ENCODE peak calls at places on chromosomes 6 and 20, in six cellular contexts. One of them, this sample, is unnamed.

GRCh38 chr6:87669051-87669450 is 33.0 kb downstream of the AKIRIN2 start:
- DNase-seq in HCT116: no peak
- DNase-seq in HepG2: no peak
- DNase-seq in transverse colon: no peak
- DNase-seq in A549: no peak
- DNase-seq in uterus: no peak
- DNase-seq in this sample: no peak

GRCh38 chr6:26536571-26537159 is 1.5 kb upstream of the HMGN4 start:
- DNase-seq in HCT116: no peak
- DNase-seq in HepG2: peak; percentile 35
- DNase-seq in transverse colon: peak; percentile 52
- DNase-seq in A549: peak; percentile 50
- DNase-seq in uterus: peak; percentile 72
- DNase-seq in this sample: no peak

GRCh38 chr20:63021356-63022321 is 14.9 kb upstream of the BHLHE23 start:
- DNase-seq in HCT116: no peak
- DNase-seq in HepG2: no peak
- DNase-seq in transverse colon: no peak
- DNase-seq in A549: no peak
- DNase-seq in uterus: no peak
- DNase-seq in this sample: no peak

GRCh38 chr6:148407372-148407771 is 64.7 kb downstream of the SASH1 start:
- DNase-seq in HCT116: no peak
- DNase-seq in HepG2: no peak
- DNase-seq in transverse colon: no peak
- DNase-seq in A549: peak; percentile 30
- DNase-seq in uterus: no peak
- DNase-seq in this sample: peak; percentile 34

GRCh38 chr6:168413018-168413720 is 27.8 kb upstream of the SMOC2 start:
- DNase-seq in HCT116: no peak
- DNase-seq in HepG2: no peak
- DNase-seq in transverse colon: no peak
- DNase-seq in A549: no peak
- DNase-seq in uterus: no peak
- DNase-seq in this sample: no peak

GRCh38 chr20:32509639-32510066 is 75.5 kb downstream of the NOL4L start:
- DNase-seq in HCT116: no peak
- DNase-seq in HepG2: peak; percentile 91
- DNase-seq in transverse colon: peak; percentile 47
- DNase-seq in A549: peak; percentile 23
- DNase-seq in uterus: no peak
- DNase-seq in this sample: no peak

GRCh38 chr20:58361549-58361948 is 27.5 kb upstream of the VAPB start:
- DNase-seq in HCT116: no peak
- DNase-seq in HepG2: no peak
- DNase-seq in transverse colon: no peak
- DNase-seq in A549: no peak
- DNase-seq in uterus: no peak
- DNase-seq in this sample: no peak

GRCh38 chr20:14009206-14009605 is 13.9 kb downstream of the MACROD2 start:
- DNase-seq in HCT116: no peak
- DNase-seq in HepG2: no peak
- DNase-seq in transverse colon: no peak
- DNase-seq in A549: no peak
- DNase-seq in uterus: no peak
- DNase-seq in this sample: no peak

GRCh38 chr6:27726620-27727023 is 185.6 kb downstream of the OR2B2 start:
- DNase-seq in HCT116: peak; percentile 44
- DNase-seq in HepG2: peak; percentile 38
- DNase-seq in transverse colon: no peak
- DNase-seq in A549: peak; percentile 71
- DNase-seq in uterus: no peak
- DNase-seq in this sample: no peak

GRCh38 chr6:36141961-36142360 is 11.6 kb downstream of the MAPK13 start:
- DNase-seq in HCT116: no peak
- DNase-seq in HepG2: no peak
- DNase-seq in transverse colon: no peak
- DNase-seq in A549: no peak
- DNase-seq in uterus: no peak
- DNase-seq in this sample: no peak

GRCh38 chr6:29502181-29502580 is 14.4 kb upstream of the MAS1L start:
- DNase-seq in HCT116: no peak
- DNase-seq in HepG2: no peak
- DNase-seq in transverse colon: no peak
- DNase-seq in A549: no peak
- DNase-seq in uterus: no peak
- DNase-seq in this sample: no peak

GRCh38 chr6:18405477-18406293 is 18.5 kb downstream of the RNF144B start:
- DNase-seq in HCT116: no peak
- DNase-seq in HepG2: no peak
- DNase-seq in transverse colon: no peak
- DNase-seq in A549: peak; percentile 60
- DNase-seq in uterus: no peak
- DNase-seq in this sample: no peak

GRCh38 chr20:52496191-52496590 is 304.6 kb upstream of the ZFP64 start:
- DNase-seq in HCT116: no peak
- DNase-seq in HepG2: no peak
- DNase-seq in transverse colon: no peak
- DNase-seq in A549: no peak
- DNase-seq in uterus: no peak
- DNase-seq in this sample: no peak

GRCh38 chr6:1348675-1349074 is 36.8 kb downstream of the FOXQ1 start:
- DNase-seq in HCT116: no peak
- DNase-seq in HepG2: no peak
- DNase-seq in transverse colon: peak; percentile 16
- DNase-seq in A549: no peak
- DNase-seq in uterus: no peak
- DNase-seq in this sample: peak; percentile 27

GRCh38 chr6:22106445-22106844 is 190.4 kb downstream of the PRL start:
- DNase-seq in HCT116: no peak
- DNase-seq in HepG2: no peak
- DNase-seq in transverse colon: no peak
- DNase-seq in A549: no peak
- DNase-seq in uterus: no peak
- DNase-seq in this sample: no peak

GRCh38 chr6:157217198-157217893 is 106.0 kb downstream of the TMEM242 start:
- DNase-seq in HCT116: no peak
- DNase-seq in HepG2: no peak
- DNase-seq in transverse colon: no peak
- DNase-seq in A549: no peak
- DNase-seq in uterus: peak; percentile 12
- DNase-seq in this sample: no peak

GRCh38 chr6:111208928-111209327 is 121.6 kb downstream of the SLC16A10 start:
- DNase-seq in HCT116: no peak
- DNase-seq in HepG2: peak; percentile 25
- DNase-seq in transverse colon: no peak
- DNase-seq in A549: no peak
- DNase-seq in uterus: no peak
- DNase-seq in this sample: no peak

GRCh38 chr6:89079611-89080213 is 839 bp upstream of the PNRC1 start:
- DNase-seq in HCT116: no peak
- DNase-seq in HepG2: no peak
- DNase-seq in transverse colon: peak; percentile 64
- DNase-seq in A549: no peak
- DNase-seq in uterus: peak; percentile 61
- DNase-seq in this sample: no peak

GRCh38 chr20:52914870-52915269 is 57.3 kb upstream of the TSHZ2 start:
- DNase-seq in HCT116: no peak
- DNase-seq in HepG2: no peak
- DNase-seq in transverse colon: no peak
- DNase-seq in A549: no peak
- DNase-seq in uterus: no peak
- DNase-seq in this sample: no peak

GRCh38 chr20:62287759-62288534 is 14.8 kb upstream of the ADRM1 start:
- DNase-seq in HCT116: no peak
- DNase-seq in HepG2: no peak
- DNase-seq in transverse colon: no peak
- DNase-seq in A549: no peak
- DNase-seq in uterus: no peak
- DNase-seq in this sample: no peak

GRCh38 chr6:25872804-25873203 is 1.2 kb downstream of the SLC17A3 start:
- DNase-seq in HCT116: no peak
- DNase-seq in HepG2: no peak
- DNase-seq in transverse colon: no peak
- DNase-seq in A549: no peak
- DNase-seq in uterus: no peak
- DNase-seq in this sample: no peak

GRCh38 chr20:4018015-4018748 is 2.8 kb upstream of the RNF24 start:
- DNase-seq in HCT116: no peak
- DNase-seq in HepG2: no peak
- DNase-seq in transverse colon: no peak
- DNase-seq in A549: no peak
- DNase-seq in uterus: no peak
- DNase-seq in this sample: no peak

GRCh38 chr20:36929290-36929689 is 22.2 kb downstream of the SAMHD1 start:
- DNase-seq in HCT116: no peak
- DNase-seq in HepG2: no peak
- DNase-seq in transverse colon: no peak
- DNase-seq in A549: no peak
- DNase-seq in uterus: no peak
- DNase-seq in this sample: no peak

GRCh38 chr20:41222703-41223102 is 85.4 kb downstream of the PLCG1 start:
- DNase-seq in HCT116: no peak
- DNase-seq in HepG2: no peak
- DNase-seq in transverse colon: no peak
- DNase-seq in A549: no peak
- DNase-seq in uterus: no peak
- DNase-seq in this sample: no peak

GRCh38 chr20:46990017-46990810 is 95.6 kb downstream of the EYA2 start:
- DNase-seq in HCT116: no peak
- DNase-seq in HepG2: no peak
- DNase-seq in transverse colon: peak; percentile 14
- DNase-seq in A549: no peak
- DNase-seq in uterus: no peak
- DNase-seq in this sample: peak; percentile 39

GRCh38 chr6:167235421-167236238 is 55.5 kb upstream of the UNC93A start:
- DNase-seq in HCT116: no peak
- DNase-seq in HepG2: no peak
- DNase-seq in transverse colon: no peak
- DNase-seq in A549: no peak
- DNase-seq in uterus: no peak
- DNase-seq in this sample: no peak

GRCh38 chr6:164928366-164929154 is 380.8 kb downstream of the C6orf118 start:
- DNase-seq in HCT116: no peak
- DNase-seq in HepG2: no peak
- DNase-seq in transverse colon: no peak
- DNase-seq in A549: no peak
- DNase-seq in uterus: no peak
- DNase-seq in this sample: no peak

DNA sequence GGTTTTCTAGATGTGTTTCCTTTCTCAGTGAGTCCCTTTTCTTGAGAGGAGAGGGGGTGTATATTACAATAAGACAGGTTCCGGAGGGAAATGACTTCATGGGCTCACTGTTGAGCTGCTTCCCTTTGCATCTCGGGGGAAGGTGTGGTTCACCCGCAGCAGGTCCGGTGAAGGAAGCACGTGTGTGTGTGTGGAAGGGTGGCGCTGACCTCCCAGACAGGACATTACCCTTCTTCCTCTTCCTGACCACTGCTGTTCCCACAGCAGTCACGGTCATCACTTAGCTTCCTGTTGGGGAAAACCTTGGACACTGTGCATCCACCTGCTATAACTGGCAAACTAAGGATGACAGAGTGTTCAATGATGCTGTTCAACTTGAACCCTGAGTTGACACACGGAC is 83.6 kb downstream of the PLEKHG1 start:
- DNase-seq in HCT116: no peak
- DNase-seq in HepG2: no peak
- DNase-seq in transverse colon: no peak
- DNase-seq in A549: no peak
- DNase-seq in uterus: peak; percentile 74
- DNase-seq in this sample: no peak
- H3K27ac ChIP-seq in HCT116: no peak overlapping the region
- H3K27ac ChIP-seq in HepG2: no peak overlapping the region
- H3K27ac ChIP-seq in transverse colon: peak overlapping the region; percentile 11
- H3K27ac ChIP-seq in A549: no peak overlapping the region
- H3K27ac ChIP-seq in uterus: peak overlapping the region; percentile 70
- H3K27ac ChIP-seq in this sample: peak overlapping the region; percentile 76

GRCh38 chr6:48472121-48472520 is 361.1 kb upstream of the PTCHD4 start:
- DNase-seq in HCT116: no peak
- DNase-seq in HepG2: no peak
- DNase-seq in transverse colon: no peak
- DNase-seq in A549: no peak
- DNase-seq in uterus: no peak
- DNase-seq in this sample: no peak

GRCh38 chr6:48474764-48475674 is 364.0 kb upstream of the PTCHD4 start:
- DNase-seq in HCT116: no peak
- DNase-seq in HepG2: no peak
- DNase-seq in transverse colon: no peak
- DNase-seq in A549: no peak
- DNase-seq in uterus: no peak
- DNase-seq in this sample: no peak

GRCh38 chr6:48472535-48472934 is 361.5 kb upstream of the PTCHD4 start:
- DNase-seq in HCT116: no peak
- DNase-seq in HepG2: no peak
- DNase-seq in transverse colon: no peak
- DNase-seq in A549: no peak
- DNase-seq in uterus: no peak
- DNase-seq in this sample: no peak

GRCh38 chr6:48474136-48474535 is 363.1 kb upstream of the PTCHD4 start:
- DNase-seq in HCT116: no peak
- DNase-seq in HepG2: no peak
- DNase-seq in transverse colon: no peak
- DNase-seq in A549: no peak
- DNase-seq in uterus: no peak
- DNase-seq in this sample: no peak

DNA sequence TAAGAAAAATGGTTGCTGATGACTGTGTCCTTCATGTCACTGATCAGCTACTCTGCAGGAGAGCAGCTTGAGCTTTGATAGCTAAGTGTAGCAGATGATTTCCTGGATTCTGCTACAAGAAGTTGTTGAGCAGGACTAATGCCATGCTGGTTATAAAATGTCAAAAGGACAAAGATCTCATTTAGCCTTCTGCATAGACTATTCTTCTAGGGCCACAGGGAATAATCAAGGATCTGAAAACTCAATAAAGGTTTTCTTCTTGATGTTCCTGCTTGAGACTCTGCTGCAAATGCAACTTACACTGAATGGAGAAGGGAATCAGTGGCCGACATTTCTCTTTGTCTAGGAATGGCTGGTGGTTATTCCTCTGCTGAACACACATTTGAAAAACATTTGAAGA is 360.3 kb upstream of the PTCHD4 start:
- DNase-seq in HCT116: no peak
- DNase-seq in HepG2: no peak
- DNase-seq in transverse colon: no peak
- DNase-seq in A549: no peak
- DNase-seq in uterus: no peak
- DNase-seq in this sample: no peak
- TF ChIP-seq POLR2A in HCT116: no peak
- TF ChIP-seq POLR2A in HepG2: no peak
- TF ChIP-seq POLR2A in transverse colon: no peak
- TF ChIP-seq POLR2A in A549: no peak
- TF ChIP-seq POLR2A in uterus: no peak
- TF ChIP-seq POLR2A in this sample: no peak

GRCh38 chr6:107697682-107698081 is 126.4 kb downstream of the SCML4 start:
- DNase-seq in HCT116: no peak
- DNase-seq in HepG2: no peak
- DNase-seq in transverse colon: no peak
- DNase-seq in A549: no peak
- DNase-seq in uterus: no peak
- DNase-seq in this sample: no peak
- H3K27ac ChIP-seq in HCT116: no peak overlapping the region
- H3K27ac ChIP-seq in HepG2: no peak overlapping the region
- H3K27ac ChIP-seq in transverse colon: no peak overlapping the region
- H3K27ac ChIP-seq in A549: no peak overlapping the region
- H3K27ac ChIP-seq in uterus: no peak overlapping the region
- H3K27ac ChIP-seq in this sample: no peak overlapping the region

GRCh38 chr6:32658268-32658897 is 8.1 kb downstream of the HLA-DQB1 start:
- DNase-seq in HCT116: no peak
- DNase-seq in HepG2: no peak
- DNase-seq in transverse colon: no peak
- DNase-seq in A549: no peak
- DNase-seq in uterus: no peak
- DNase-seq in this sample: no peak
- TF ChIP-seq POLR2A in HCT116: no peak
- TF ChIP-seq POLR2A in HepG2: no peak
- TF ChIP-seq POLR2A in transverse colon: no peak
- TF ChIP-seq POLR2A in A549: no peak
- TF ChIP-seq POLR2A in uterus: no peak
- TF ChIP-seq POLR2A in this sample: no peak